ENCODE peak calls at places on chromosome 3, in six cellular contexts. B is GM13977, N is esophagus squamous epithelium, G is left ventricle myocardium inferior, Y is breast epithelium, H is fibroblast of mammary gland. U is an unnamed sample.

GRCh38 chr3:78889345-78889744 is 878.5 kb downstream of the ROBO1 start:
- DNase-seq in N (no peak), H (peak), B (no peak), Y (no peak), G (no peak), U (no peak)

GRCh38 chr3:138407236-138407907 is 27.0 kb upstream of the ESYT3 start:
- DNase-seq in B (no peak), G (no peak), Y (no peak), N (no peak), H (no peak), U (no peak)

GRCh38 chr3:32613183-32613582 is 42.5 kb upstream of the DYNC1LI1 start:
- DNase-seq in G (no peak), N (no peak), Y (no peak), H (peak), B (no peak), U (no peak)

GRCh38 chr3:63442918-63443317 is 164.8 kb downstream of the SYNPR start:
- DNase-seq in H (no peak), N (no peak), Y (no peak), G (no peak), B (no peak), U (no peak)

GRCh38 chr3:71692139-71692538 is 33.1 kb downstream of the EIF4E3 start:
- DNase-seq in G (no peak), H (no peak), N (no peak), Y (no peak), B (no peak), U (no peak)

GRCh38 chr3:144275005-144275404 is 303.4 kb downstream of the DIPK2A start:
- DNase-seq in B (no peak), G (no peak), H (no peak), N (no peak), Y (no peak), U (no peak)

GRCh38 chr3:126983653-126984390 is 907 bp downstream of the PLXNA1 start:
- DNase-seq in B (peak), Y (no peak), H (no peak), N (no peak), G (no peak), U (peak)

GRCh38 chr3:45606991-45607712 is 12.6 kb downstream of the LIMD1 start:
- DNase-seq in H (peak), G (peak), N (no peak), B (no peak), Y (no peak), U (no peak)

GRCh38 chr3:175940881-175941280 is 1081.7 kb downstream of the NAALADL2 start:
- DNase-seq in N (no peak), G (no peak), B (peak), H (no peak), Y (no peak), U (no peak)

GRCh38 chr3:185448107-185448506 is 50.7 kb downstream of the TMEM41A start:
- DNase-seq in G (no peak), N (no peak), Y (no peak), B (no peak), H (no peak), U (no peak)

GRCh38 chr3:46412786-46413298 is 5.8 kb downstream of the CCRL2 start:
- DNase-seq in G (no peak), B (no peak), N (no peak), Y (no peak), H (no peak), U (no peak)

GRCh38 chr3:81302045-81302444 is 459.4 kb downstream of the GBE1 start:
- DNase-seq in G (no peak), H (peak), N (no peak), B (peak), Y (no peak), U (peak)

GRCh38 chr3:124633527-124633926 is 96.7 kb upstream of the UMPS start:
- DNase-seq in B (no peak), Y (no peak), H (no peak), G (no peak), N (no peak), U (no peak)

GRCh38 chr3:194147679-194148078 is 11.7 kb downstream of the HES1 start:
- DNase-seq in Y (no peak), N (no peak), H (no peak), B (no peak), G (no peak), U (no peak)

GRCh38 chr3:50749822-50750221 is 75.1 kb downstream of the DOCK3 start:
- DNase-seq in Y (no peak), H (no peak), N (no peak), G (no peak), B (no peak), U (no peak)

GRCh38 chr3:149174901-149175300 is 45.5 kb downstream of the HPS3 start:
- DNase-seq in N (no peak), H (no peak), Y (no peak), G (no peak), B (peak), U (peak)

DNA sequence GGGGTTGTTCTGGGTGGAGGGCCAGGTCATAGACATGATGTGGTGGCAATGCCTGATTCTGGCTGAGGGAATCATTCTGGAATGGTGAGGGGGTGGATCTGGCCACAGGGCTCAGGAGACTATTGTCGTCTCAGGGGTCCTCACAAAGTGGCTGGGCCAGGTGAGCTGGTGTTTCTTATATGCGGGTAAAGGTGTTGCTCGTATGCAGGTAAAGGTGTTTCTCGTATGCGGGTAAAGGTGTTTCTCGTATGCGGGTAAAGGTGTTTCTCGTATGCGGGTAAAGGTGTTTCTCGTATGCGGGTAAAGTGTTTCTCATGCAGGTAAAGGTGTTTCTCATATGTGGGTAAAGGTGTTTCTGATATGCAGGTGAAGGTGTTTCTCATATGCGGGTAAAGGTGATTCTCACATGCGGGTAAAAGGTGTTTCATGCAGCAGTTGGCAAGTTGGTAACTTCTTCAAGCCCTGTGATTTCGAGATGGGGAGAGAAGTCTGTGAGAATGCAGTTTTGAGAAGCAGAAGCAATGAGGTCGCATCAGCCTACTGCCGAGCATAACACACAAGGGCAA is 10.5 kb upstream of the MUC4 start:
- DNase-seq in Y (no peak), N (no peak), G (no peak), H (no peak), B (no peak), U (no peak)
- TF ChIP-seq CTCF in Y (no peak), N (no peak), G (no peak), H (no peak), B (no peak), U (no peak)

GRCh38 chr3:70291097-70291482 is 21.3 kb downstream of the MDFIC2 start:
- DNase-seq in N (no peak), Y (no peak), G (no peak), B (no peak), H (no peak), U (no peak)
- TF ChIP-seq CTCF in N (no peak), Y (no peak), G (no peak), B (no peak), H (no peak), U (no peak)

DNA sequence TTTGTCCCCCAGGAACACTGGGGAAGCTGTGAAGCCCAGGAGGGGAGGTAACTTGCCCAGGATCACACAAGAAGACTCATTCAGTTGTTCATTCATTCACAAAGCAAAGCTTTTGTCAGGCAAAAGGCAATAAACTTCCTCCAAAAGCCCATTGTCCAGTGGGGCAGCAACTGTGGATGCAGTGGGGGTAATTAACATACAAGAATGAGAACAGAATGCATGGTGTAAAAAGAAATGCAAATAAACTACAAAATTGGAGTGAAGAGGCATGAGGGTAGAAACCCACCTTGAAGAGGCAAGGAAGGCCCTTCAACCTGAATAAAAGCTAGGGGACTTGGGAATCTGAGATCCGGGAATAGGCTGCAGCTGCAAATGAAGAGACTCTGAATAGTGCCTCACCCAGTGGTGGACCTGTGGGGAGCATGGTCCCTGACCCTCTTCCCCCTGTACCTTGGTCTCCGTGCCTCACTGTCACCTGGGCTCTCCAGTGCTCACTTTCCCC is 363.6 kb downstream of the CLSTN2 start:
- DNase-seq in N (no peak), H (no peak), B (no peak), Y (no peak), G (no peak), U (no peak)
- TF ChIP-seq CTCF in N (no peak), H (no peak), B (no peak), Y (no peak), G (no peak), U (no peak)

GRCh38 chr3:27254896-27255295 is 114.3 kb downstream of the NEK10 start:
- DNase-seq in B (no peak), Y (no peak), G (no peak), H (no peak), N (no peak), U (no peak)

GRCh38 chr3:27253391-27253790 is 115.8 kb downstream of the NEK10 start:
- DNase-seq in G (no peak), B (no peak), N (no peak), Y (no peak), H (no peak), U (no peak)

GRCh38 chr3:27252646-27253045 is 116.5 kb downstream of the NEK10 start:
- DNase-seq in Y (no peak), B (no peak), G (no peak), H (no peak), N (no peak), U (no peak)

DNA sequence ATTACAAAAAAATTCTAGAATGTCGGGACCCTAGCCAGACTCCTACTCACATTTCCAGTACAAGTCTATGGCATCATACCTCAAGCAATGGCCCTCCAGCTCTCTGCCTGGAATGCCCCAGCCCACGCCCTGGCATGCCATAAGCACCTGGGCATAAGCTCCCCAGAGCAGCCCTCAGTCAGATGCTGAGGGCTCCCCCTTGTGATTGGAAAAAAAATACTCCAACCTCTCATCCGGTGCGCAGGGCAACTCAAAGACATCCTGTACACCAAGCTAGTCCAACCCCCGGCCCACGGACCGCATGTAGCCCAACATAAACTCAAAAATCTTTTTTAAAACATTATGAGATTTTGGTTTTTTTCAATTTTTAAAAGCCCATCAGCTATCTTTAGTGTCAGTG is 115.4 kb downstream of the NEK10 start:
- DNase-seq in N (no peak), H (peak), G (no peak), B (peak), Y (peak), U (peak)
- TF ChIP-seq CTCF in N (no peak), H (peak), G (peak), B (peak), Y (peak), U (no peak)

GRCh38 chr3:100184960-100185566 is 70.8 kb upstream of the FILIP1L start:
- DNase-seq in B (no peak), Y (no peak), N (no peak), H (peak), G (no peak), U (no peak)
- TF ChIP-seq CTCF in B (no peak), Y (no peak), N (no peak), H (no peak), G (no peak), U (no peak)

GRCh38 chr3:113238503-113238902 is 27.1 kb downstream of the BOC start:
- DNase-seq in Y (no peak), N (no peak), G (no peak), B (no peak), H (no peak), U (no peak)
- TF ChIP-seq CTCF in Y (no peak), N (no peak), G (no peak), B (no peak), H (no peak), U (no peak)

GRCh38 chr3:61723038-61723437 is 161.7 kb downstream of the PTPRG start:
- DNase-seq in N (no peak), G (no peak), B (no peak), Y (no peak), H (no peak), U (no peak)
- TF ChIP-seq CTCF in N (no peak), G (no peak), B (no peak), Y (no peak), H (no peak), U (no peak)

GRCh38 chr3:43366880-43367279 is 80.5 kb downstream of the SNRK start:
- DNase-seq in Y (no peak), H (no peak), G (no peak), N (no peak), B (no peak), U (no peak)
- TF ChIP-seq CTCF in Y (no peak), H (no peak), G (no peak), N (no peak), B (no peak), U (no peak)

GRCh38 chr3:111577798-111578685 is 17.1 kb downstream of the ZBED2 start:
- DNase-seq in Y (no peak), N (no peak), G (no peak), B (peak), H (peak), U (no peak)
- TF ChIP-seq CTCF in Y (no peak), N (peak), G (peak), B (peak), H (peak), U (peak)